ENCODE peak calls at places on chromosomes 11 and 22, in ten cellular contexts. One of them, this sample, is unnamed.

GRCh38 chr11:86460461-86461404 is 86.0 kb downstream of the CCDC81 start:
- DNase-seq in transverse colon: no peak
- DNase-seq in ovary: no peak
- DNase-seq in esophagus squamous epithelium: no peak
- DNase-seq in IMR-90: peak
- DNase-seq in spleen: no peak
- DNase-seq in GM12865: no peak
- DNase-seq in thoracic aorta: no peak
- DNase-seq in fibroblast of mammary gland: peak
- DNase-seq in fibroblast of lung: peak
- DNase-seq in this sample: no peak

GRCh38 chr11:105024394-105024793 is 1.4 kb upstream of the CASP5 start:
- DNase-seq in transverse colon: no peak
- DNase-seq in ovary: no peak
- DNase-seq in esophagus squamous epithelium: no peak
- DNase-seq in IMR-90: no peak
- DNase-seq in spleen: no peak
- DNase-seq in GM12865: no peak
- DNase-seq in thoracic aorta: no peak
- DNase-seq in fibroblast of mammary gland: no peak
- DNase-seq in fibroblast of lung: no peak
- DNase-seq in this sample: no peak

GRCh38 chr11:130611791-130612251 is 163.4 kb downstream of the ADAMTS15 start:
- DNase-seq in transverse colon: no peak
- DNase-seq in ovary: no peak
- DNase-seq in esophagus squamous epithelium: no peak
- DNase-seq in IMR-90: peak
- DNase-seq in spleen: no peak
- DNase-seq in GM12865: no peak
- DNase-seq in thoracic aorta: no peak
- DNase-seq in fibroblast of mammary gland: peak
- DNase-seq in fibroblast of lung: peak
- DNase-seq in this sample: peak

GRCh38 chr11:2272241-2272945 is 2.0 kb upstream of the ASCL2 start:
- DNase-seq in transverse colon: no peak
- DNase-seq in ovary: peak
- DNase-seq in esophagus squamous epithelium: no peak
- DNase-seq in IMR-90: no peak
- DNase-seq in spleen: no peak
- DNase-seq in GM12865: no peak
- DNase-seq in thoracic aorta: no peak
- DNase-seq in fibroblast of mammary gland: no peak
- DNase-seq in fibroblast of lung: no peak
- DNase-seq in this sample: no peak

GRCh38 chr11:70471254-70471653 is 72.9 kb downstream of the CTTN start:
- DNase-seq in transverse colon: no peak
- DNase-seq in ovary: no peak
- DNase-seq in esophagus squamous epithelium: no peak
- DNase-seq in IMR-90: no peak
- DNase-seq in spleen: peak
- DNase-seq in GM12865: peak
- DNase-seq in thoracic aorta: no peak
- DNase-seq in fibroblast of mammary gland: peak
- DNase-seq in fibroblast of lung: no peak
- DNase-seq in this sample: peak

GRCh38 chr11:118947999-118948398 is 8.1 kb upstream of the UPK2 start:
- DNase-seq in transverse colon: no peak
- DNase-seq in ovary: no peak
- DNase-seq in esophagus squamous epithelium: no peak
- DNase-seq in IMR-90: no peak
- DNase-seq in spleen: no peak
- DNase-seq in GM12865: no peak
- DNase-seq in thoracic aorta: no peak
- DNase-seq in fibroblast of mammary gland: no peak
- DNase-seq in fibroblast of lung: no peak
- DNase-seq in this sample: no peak

GRCh38 chr11:15412054-15412453 is 297.3 kb downstream of the INSC start:
- DNase-seq in transverse colon: no peak
- DNase-seq in ovary: no peak
- DNase-seq in esophagus squamous epithelium: no peak
- DNase-seq in IMR-90: no peak
- DNase-seq in spleen: no peak
- DNase-seq in GM12865: peak
- DNase-seq in thoracic aorta: no peak
- DNase-seq in fibroblast of mammary gland: no peak
- DNase-seq in fibroblast of lung: no peak
- DNase-seq in this sample: no peak

GRCh38 chr11:110173775-110174644 is 80.8 kb downstream of the ZC3H12C start:
- DNase-seq in transverse colon: peak
- DNase-seq in ovary: peak
- DNase-seq in esophagus squamous epithelium: no peak
- DNase-seq in IMR-90: peak
- DNase-seq in spleen: peak
- DNase-seq in GM12865: peak
- DNase-seq in thoracic aorta: no peak
- DNase-seq in fibroblast of mammary gland: peak
- DNase-seq in fibroblast of lung: peak
- DNase-seq in this sample: peak

GRCh38 chr11:102304686-102305085 is 12.6 kb upstream of the BIRC3 start:
- DNase-seq in transverse colon: no peak
- DNase-seq in ovary: no peak
- DNase-seq in esophagus squamous epithelium: no peak
- DNase-seq in IMR-90: no peak
- DNase-seq in spleen: no peak
- DNase-seq in GM12865: no peak
- DNase-seq in thoracic aorta: no peak
- DNase-seq in fibroblast of mammary gland: no peak
- DNase-seq in fibroblast of lung: no peak
- DNase-seq in this sample: no peak

GRCh38 chr22:44878483-44879300 is 126.3 kb downstream of the ARHGAP8 start:
- DNase-seq in transverse colon: no peak
- DNase-seq in ovary: peak
- DNase-seq in esophagus squamous epithelium: no peak
- DNase-seq in IMR-90: no peak
- DNase-seq in spleen: peak
- DNase-seq in GM12865: no peak
- DNase-seq in thoracic aorta: no peak
- DNase-seq in fibroblast of mammary gland: no peak
- DNase-seq in fibroblast of lung: no peak
- DNase-seq in this sample: no peak

GRCh38 chr11:128776434-128777284 is 82.8 kb downstream of the FLI1 start:
- DNase-seq in transverse colon: no peak
- DNase-seq in ovary: peak
- DNase-seq in esophagus squamous epithelium: no peak
- DNase-seq in IMR-90: peak
- DNase-seq in spleen: no peak
- DNase-seq in GM12865: peak
- DNase-seq in thoracic aorta: no peak
- DNase-seq in fibroblast of mammary gland: peak
- DNase-seq in fibroblast of lung: peak
- DNase-seq in this sample: no peak

GRCh38 chr22:39534092-39534506 is 1.6 kb upstream of the RPS19BP1 start:
- DNase-seq in transverse colon: no peak
- DNase-seq in ovary: peak
- DNase-seq in esophagus squamous epithelium: no peak
- DNase-seq in IMR-90: no peak
- DNase-seq in spleen: peak
- DNase-seq in GM12865: peak
- DNase-seq in thoracic aorta: no peak
- DNase-seq in fibroblast of mammary gland: no peak
- DNase-seq in fibroblast of lung: no peak
- DNase-seq in this sample: no peak

GRCh38 chr11:81655351-81655750 is 1078.3 kb downstream of the FAM181B start:
- DNase-seq in transverse colon: no peak
- DNase-seq in ovary: no peak
- DNase-seq in esophagus squamous epithelium: no peak
- DNase-seq in IMR-90: no peak
- DNase-seq in spleen: no peak
- DNase-seq in GM12865: no peak
- DNase-seq in thoracic aorta: no peak
- DNase-seq in fibroblast of mammary gland: no peak
- DNase-seq in fibroblast of lung: no peak
- DNase-seq in this sample: no peak

DNA sequence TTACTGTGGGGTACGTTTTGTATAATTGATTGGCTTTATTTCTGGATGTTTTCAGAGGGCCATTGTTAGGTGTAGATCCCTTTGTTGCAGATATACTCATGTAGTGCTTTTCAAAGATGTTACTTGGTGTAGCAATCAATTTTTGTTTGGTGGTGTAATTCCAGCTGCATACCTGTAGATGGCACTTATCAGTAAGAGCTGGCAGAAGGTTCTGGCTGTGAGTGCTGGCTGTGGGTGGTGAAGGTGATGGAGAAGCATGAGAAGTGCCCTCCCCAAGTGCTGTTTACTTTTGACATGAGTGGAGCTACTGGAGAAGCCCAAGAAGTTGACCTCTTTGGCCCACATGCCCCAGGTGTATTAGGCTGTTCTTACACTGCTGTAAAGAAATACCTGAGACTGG is 1074.9 kb downstream of the FAM181B start:
- DNase-seq in transverse colon: no peak
- DNase-seq in ovary: no peak
- DNase-seq in esophagus squamous epithelium: no peak
- DNase-seq in IMR-90: peak
- DNase-seq in spleen: no peak
- DNase-seq in GM12865: peak
- DNase-seq in thoracic aorta: no peak
- DNase-seq in fibroblast of mammary gland: peak
- DNase-seq in fibroblast of lung: peak
- DNase-seq in this sample: no peak
- TF ChIP-seq CTCF in transverse colon: no peak
- TF ChIP-seq CTCF in ovary: no peak
- TF ChIP-seq CTCF in esophagus squamous epithelium: peak
- TF ChIP-seq CTCF in IMR-90: peak
- TF ChIP-seq CTCF in spleen: no peak
- TF ChIP-seq CTCF in GM12865: peak
- TF ChIP-seq CTCF in thoracic aorta: no peak
- TF ChIP-seq CTCF in fibroblast of mammary gland: peak
- TF ChIP-seq CTCF in fibroblast of lung: peak
- TF ChIP-seq CTCF in this sample: peak

GRCh38 chr22:23911318-23911980 is 17.3 kb downstream of the MIF start:
- DNase-seq in transverse colon: no peak
- DNase-seq in ovary: no peak
- DNase-seq in esophagus squamous epithelium: no peak
- DNase-seq in IMR-90: no peak
- DNase-seq in spleen: no peak
- DNase-seq in GM12865: no peak
- DNase-seq in thoracic aorta: no peak
- DNase-seq in fibroblast of mammary gland: no peak
- DNase-seq in fibroblast of lung: no peak
- DNase-seq in this sample: no peak

GRCh38 chr22:23915230-23915754 is 21.1 kb downstream of the MIF start:
- DNase-seq in transverse colon: no peak
- DNase-seq in ovary: no peak
- DNase-seq in esophagus squamous epithelium: no peak
- DNase-seq in IMR-90: no peak
- DNase-seq in spleen: no peak
- DNase-seq in GM12865: no peak
- DNase-seq in thoracic aorta: no peak
- DNase-seq in fibroblast of mammary gland: no peak
- DNase-seq in fibroblast of lung: no peak
- DNase-seq in this sample: no peak

GRCh38 chr22:23913661-23914353 is 19.6 kb downstream of the MIF start:
- DNase-seq in transverse colon: peak
- DNase-seq in ovary: peak
- DNase-seq in esophagus squamous epithelium: peak
- DNase-seq in IMR-90: peak
- DNase-seq in spleen: peak
- DNase-seq in GM12865: peak
- DNase-seq in thoracic aorta: peak
- DNase-seq in fibroblast of mammary gland: peak
- DNase-seq in fibroblast of lung: peak
- DNase-seq in this sample: peak

GRCh38 chr22:23912293-23912903 is 18.2 kb downstream of the MIF start:
- DNase-seq in transverse colon: no peak
- DNase-seq in ovary: no peak
- DNase-seq in esophagus squamous epithelium: no peak
- DNase-seq in IMR-90: no peak
- DNase-seq in spleen: no peak
- DNase-seq in GM12865: no peak
- DNase-seq in thoracic aorta: no peak
- DNase-seq in fibroblast of mammary gland: no peak
- DNase-seq in fibroblast of lung: no peak
- DNase-seq in this sample: no peak

GRCh38 chr22:23913306-23913660 is 19.1 kb downstream of the MIF start:
- DNase-seq in transverse colon: no peak
- DNase-seq in ovary: no peak
- DNase-seq in esophagus squamous epithelium: no peak
- DNase-seq in IMR-90: no peak
- DNase-seq in spleen: no peak
- DNase-seq in GM12865: peak
- DNase-seq in thoracic aorta: no peak
- DNase-seq in fibroblast of mammary gland: no peak
- DNase-seq in fibroblast of lung: no peak
- DNase-seq in this sample: no peak
- H3K4me3 ChIP-seq in transverse colon: peak
- H3K4me3 ChIP-seq in ovary: peak
- H3K4me3 ChIP-seq in esophagus squamous epithelium: peak
- H3K4me3 ChIP-seq in IMR-90: peak
- H3K4me3 ChIP-seq in spleen: peak
- H3K4me3 ChIP-seq in GM12865: peak
- H3K4me3 ChIP-seq in thoracic aorta: peak
- H3K4me3 ChIP-seq in fibroblast of mammary gland: peak
- H3K4me3 ChIP-seq in fibroblast of lung: peak
- H3K4me3 ChIP-seq in this sample: peak

DNA sequence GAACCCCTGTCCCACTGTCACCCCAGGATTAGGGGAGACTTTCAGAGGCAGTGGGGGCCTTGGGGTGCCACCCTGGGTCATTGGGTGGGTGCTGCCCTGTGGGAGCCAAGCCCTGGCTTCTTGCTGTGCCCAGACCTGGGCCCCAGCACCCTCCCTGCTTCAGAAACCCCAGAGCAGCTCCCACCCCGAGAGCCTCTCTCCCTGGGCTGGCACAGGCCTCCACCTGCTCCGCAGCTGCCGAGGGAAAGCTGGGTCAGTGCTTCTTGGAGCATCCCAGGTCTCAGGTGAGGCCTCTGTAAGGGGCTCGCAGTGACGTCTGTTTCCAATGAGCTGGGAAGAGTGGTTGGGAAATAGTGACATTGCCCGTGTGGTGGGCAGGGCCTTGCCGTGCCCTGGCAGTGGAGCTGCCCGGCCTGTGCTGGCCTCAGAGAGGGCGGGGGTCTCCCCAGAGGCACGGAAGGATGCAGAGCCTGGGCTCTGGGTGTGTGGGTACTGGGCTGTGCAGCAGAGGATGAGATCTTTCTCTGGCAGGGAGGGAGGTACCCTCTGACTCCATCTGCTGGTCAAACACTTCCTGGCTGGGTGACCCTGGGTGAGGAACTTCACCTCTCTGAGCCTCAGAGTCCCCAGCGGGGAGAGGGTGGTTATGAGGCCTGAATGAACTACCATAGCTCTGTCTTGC is 23.0 kb downstream of the C22orf23 start:
- DNase-seq in transverse colon: no peak
- DNase-seq in ovary: no peak
- DNase-seq in esophagus squamous epithelium: no peak
- DNase-seq in IMR-90: peak
- DNase-seq in spleen: no peak
- DNase-seq in GM12865: peak
- DNase-seq in thoracic aorta: no peak
- DNase-seq in fibroblast of mammary gland: peak
- DNase-seq in fibroblast of lung: no peak
- DNase-seq in this sample: peak
- TF ChIP-seq CTCF in transverse colon: peak
- TF ChIP-seq CTCF in ovary: no peak
- TF ChIP-seq CTCF in esophagus squamous epithelium: peak
- TF ChIP-seq CTCF in IMR-90: peak
- TF ChIP-seq CTCF in spleen: peak
- TF ChIP-seq CTCF in GM12865: peak
- TF ChIP-seq CTCF in thoracic aorta: no peak
- TF ChIP-seq CTCF in fibroblast of mammary gland: peak
- TF ChIP-seq CTCF in fibroblast of lung: peak
- TF ChIP-seq CTCF in this sample: peak

GRCh38 chr11:82896183-82896582 is 4.0 kb downstream of the PRCP start:
- DNase-seq in transverse colon: no peak
- DNase-seq in ovary: no peak
- DNase-seq in esophagus squamous epithelium: no peak
- DNase-seq in IMR-90: no peak
- DNase-seq in spleen: no peak
- DNase-seq in GM12865: no peak
- DNase-seq in thoracic aorta: no peak
- DNase-seq in fibroblast of mammary gland: no peak
- DNase-seq in fibroblast of lung: no peak
- DNase-seq in this sample: no peak
- H3K4me3 ChIP-seq in transverse colon: no peak
- H3K4me3 ChIP-seq in ovary: no peak
- H3K4me3 ChIP-seq in esophagus squamous epithelium: no peak
- H3K4me3 ChIP-seq in IMR-90: no peak
- H3K4me3 ChIP-seq in spleen: no peak
- H3K4me3 ChIP-seq in GM12865: no peak
- H3K4me3 ChIP-seq in thoracic aorta: no peak
- H3K4me3 ChIP-seq in fibroblast of mammary gland: no peak
- H3K4me3 ChIP-seq in fibroblast of lung: no peak
- H3K4me3 ChIP-seq in this sample: no peak